ENCODE peak calls at places on chromosomes 7 and 10, in eight cellular contexts. J, X, A, W, I, U, G and F are unnamed samples.

GRCh38 chr10:93097386-93097785 is 23.7 kb downstream of the CYP26A1 start:
- DNase-seq in J (peak; percentile 20), X (peak; percentile 28), A (no peak), W (no peak), I (no peak), U (no peak), G (no peak), F (no peak)

GRCh38 chr10:124279298-124279697 is 139.4 kb downstream of the OAT start:
- DNase-seq in J (no peak), X (no peak), A (no peak), W (no peak), I (no peak), U (no peak), G (no peak), F (no peak)

GRCh38 chr10:4217653-4218052 is 432.6 kb upstream of the KLF6 start:
- DNase-seq in J (no peak), X (no peak), A (no peak), W (no peak), I (no peak), U (no peak), G (no peak), F (no peak)

GRCh38 chr7:50956522-50957155 is 173.9 kb upstream of the GRB10 start:
- DNase-seq in J (no peak), X (no peak), A (no peak), W (no peak), I (no peak), U (no peak), G (no peak), F (no peak)

GRCh38 chr7:114825423-114825951 is 96.4 kb upstream of the MDFIC start:
- DNase-seq in J (no peak), X (no peak), A (no peak), W (no peak), I (no peak), U (no peak), G (peak; percentile 37), F (no peak)

GRCh38 chr7:37108615-37109014 is 340.0 kb downstream of the ELMO1 start:
- DNase-seq in J (no peak), X (no peak), A (no peak), W (no peak), I (no peak), U (no peak), G (no peak), F (no peak)

GRCh38 chr10:44198780-44199097 is 186.2 kb downstream of the CXCL12 start:
- DNase-seq in J (no peak), X (no peak), A (no peak), W (no peak), I (peak; percentile 71), U (peak; percentile 34), G (no peak), F (no peak)

GRCh38 chr7:49787980-49788379 is 14.5 kb downstream of the VWC2 start:
- DNase-seq in J (no peak), X (no peak), A (no peak), W (no peak), I (no peak), U (no peak), G (no peak), F (no peak)

GRCh38 chr7:39592586-39592985 is 26.4 kb downstream of the YAE1 start:
- DNase-seq in J (no peak), X (no peak), A (no peak), W (no peak), I (no peak), U (no peak), G (no peak), F (no peak)

GRCh38 chr7:73623798-73624668 is at the start of gene MLXIPL:
- DNase-seq in J (peak; percentile 99), X (peak; percentile 72), A (peak; percentile 43), W (peak; percentile 36), I (peak; percentile 80), U (peak; percentile 24), G (no peak), F (peak; percentile 74)

GRCh38 chr10:33134011-33134751 is 176.2 kb upstream of the ITGB1 start:
- DNase-seq in J (no peak), X (no peak), A (no peak), W (peak; percentile 75), I (peak; percentile 74), U (no peak), G (no peak), F (no peak)

GRCh38 chr10:84118395-84119006 is 20.8 kb upstream of the GHITM start:
- DNase-seq in J (peak; percentile 20), X (no peak), A (no peak), W (no peak), I (no peak), U (no peak), G (no peak), F (no peak)

GRCh38 chr7:5296015-5296621 is 13.4 kb downstream of the SLC29A4 start:
- DNase-seq in J (no peak), X (no peak), A (no peak), W (no peak), I (no peak), U (no peak), G (no peak), F (no peak)

GRCh38 chr7:29538322-29538874 is 25.2 kb upstream of the PRR15 start:
- DNase-seq in J (no peak), X (no peak), A (no peak), W (no peak), I (no peak), U (no peak), G (no peak), F (no peak)

GRCh38 chr7:11486271-11486670 is 345.7 kb downstream of the THSD7A start:
- DNase-seq in J (no peak), X (no peak), A (no peak), W (no peak), I (no peak), U (no peak), G (no peak), F (no peak)

GRCh38 chr7:16067695-16068094 is 353.6 kb downstream of the CRPPA start:
- DNase-seq in J (no peak), X (no peak), A (no peak), W (no peak), I (no peak), U (no peak), G (no peak), F (no peak)

GRCh38 chr10:12561720-12562119 is 212.4 kb downstream of the CAMK1D start:
- DNase-seq in J (no peak), X (no peak), A (no peak), W (no peak), I (no peak), U (no peak), G (no peak), F (no peak)
- TF ChIP-seq CTCF in J (no peak), X (no peak), A (no peak), W (no peak), I (no peak), U (no peak), G (no peak), F (no peak)

DNA sequence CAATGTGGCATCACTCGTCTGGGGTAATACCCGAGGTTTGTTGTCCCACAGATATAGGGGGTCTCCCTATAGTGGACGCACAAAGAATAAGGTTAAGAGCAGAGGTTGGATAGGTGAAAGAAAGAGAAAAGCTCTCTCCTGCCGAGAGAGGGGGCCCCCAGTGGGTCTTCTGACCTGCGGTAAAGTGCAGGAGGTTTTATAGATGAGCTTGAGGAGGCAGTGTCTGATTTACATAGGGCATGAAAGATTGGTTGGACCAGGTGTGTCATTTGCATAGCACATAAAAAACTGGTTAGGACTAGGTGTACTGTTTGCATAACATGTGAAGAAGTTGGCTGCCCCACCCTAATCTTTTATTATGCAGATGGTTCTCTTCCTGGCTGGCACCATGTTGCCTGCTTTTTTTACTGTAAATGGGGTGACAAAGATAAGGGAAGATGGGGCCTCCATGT is 11.8 kb downstream of the CYP3A43 start:
- DNase-seq in J (no peak), X (no peak), A (no peak), W (no peak), I (no peak), U (no peak), G (no peak), F (no peak)
- H3K27ac ChIP-seq in J (no peak overlapping the region), X (no peak overlapping the region), A (no peak overlapping the region), W (no peak overlapping the region), I (no peak overlapping the region), U (no peak overlapping the region), G (no peak overlapping the region), F (no peak overlapping the region)

GRCh38 chr10:98289802-98290209 is 21.8 kb upstream of the LOXL4 start:
- DNase-seq in J (no peak), X (no peak), A (no peak), W (no peak), I (no peak), U (no peak), G (no peak), F (no peak)
- H3K4me3 ChIP-seq in J (no peak overlapping the region), X (no peak overlapping the region), A (no peak overlapping the region), W (no peak overlapping the region), I (no peak overlapping the region), U (no peak overlapping the region), G (no peak overlapping the region), F (no peak overlapping the region)

GRCh38 chr10:42652860-42653259 is 14.5 kb upstream of the ZNF33B start:
- DNase-seq in J (no peak), X (no peak), A (no peak), W (no peak), I (no peak), U (no peak), G (no peak), F (no peak)
- TF ChIP-seq CTCF in J (no peak), X (no peak), A (no peak), W (no peak), I (no peak), U (no peak), G (no peak), F (no peak)